ENCODE peak calls at places on chromosome 6, in six cellular contexts. X is NCI-H1105, F is smooth muscle cell of the brain vasculature, N is HS-5, Q is uterus, A is foreskin fibroblast. Y is an unnamed sample.

GRCh38 chr6:129765008-129765407 is 55.0 kb upstream of the ARHGAP18 start:
- DNase-seq in X (no peak), F (no peak), N (no peak), Q (no peak), A (no peak), Y (no peak)

GRCh38 chr6:37314803-37315515 is 38.8 kb upstream of the RNF8 start:
- DNase-seq in X (peak), F (no peak), N (no peak), Q (peak), A (peak), Y (no peak)

GRCh38 chr6:117265425-117266266 is at the start of gene VGLL2:
- DNase-seq in X (peak), F (no peak), N (no peak), Q (no peak), A (peak), Y (peak)

GRCh38 chr6:89360415-89360999 is 8.0 kb upstream of the UBE2J1 start:
- DNase-seq in X (no peak), F (no peak), N (no peak), Q (no peak), A (no peak), Y (no peak)

GRCh38 chr6:153553627-153554026 is 422.5 kb upstream of the RGS17 start:
- DNase-seq in X (no peak), F (no peak), N (no peak), Q (no peak), A (peak), Y (no peak)

GRCh38 chr6:96907498-96907897 is 9.8 kb upstream of the NDUFAF4 start:
- DNase-seq in X (no peak), F (no peak), N (peak), Q (no peak), A (peak), Y (no peak)

GRCh38 chr6:143539723-143540122 is 28.2 kb upstream of the FUCA2 start:
- DNase-seq in X (no peak), F (no peak), N (no peak), Q (no peak), A (no peak), Y (no peak)

GRCh38 chr6:154590770-154591169 is 80.3 kb upstream of the CNKSR3 start:
- DNase-seq in X (peak), F (no peak), N (no peak), Q (no peak), A (no peak), Y (peak)

GRCh38 chr6:16698988-16699868 is 62.0 kb downstream of the ATXN1 start:
- DNase-seq in X (no peak), F (no peak), N (no peak), Q (no peak), A (peak), Y (no peak)

GRCh38 chr6:170132011-170132521 is 158.8 kb downstream of the DLL1 start:
- DNase-seq in X (no peak), F (no peak), N (no peak), Q (peak), A (no peak), Y (no peak)

GRCh38 chr6:161462148-161462547 is 188.3 kb upstream of the AGPAT4 start:
- DNase-seq in X (no peak), F (no peak), N (no peak), Q (no peak), A (no peak), Y (no peak)

GRCh38 chr6:25579484-25579883 is 72.5 kb upstream of the SCGN start:
- DNase-seq in X (no peak), F (no peak), N (no peak), Q (no peak), A (no peak), Y (no peak)

GRCh38 chr6:19664878-19665715 is 172.1 kb upstream of the ID4 start:
- DNase-seq in X (no peak), F (no peak), N (no peak), Q (no peak), A (no peak), Y (no peak)

GRCh38 chr6:41504526-41505021 is 41.6 kb upstream of the FOXP4 start:
- DNase-seq in X (no peak), F (no peak), N (no peak), Q (no peak), A (peak), Y (no peak)

GRCh38 chr6:100099189-100100074 is 105.4 kb upstream of the MCHR2 start:
- DNase-seq in X (peak), F (peak), N (no peak), Q (no peak), A (peak), Y (peak)

GRCh38 chr6:148508401-148509151 is 165.9 kb downstream of the SASH1 start:
- DNase-seq in X (no peak), F (no peak), N (no peak), Q (no peak), A (peak), Y (no peak)

GRCh38 chr6:17494177-17494576 is 100.8 kb downstream of the CAP2 start:
- DNase-seq in X (no peak), F (no peak), N (no peak), Q (no peak), A (no peak), Y (no peak)

GRCh38 chr6:62338477-62338876 is 52.5 kb upstream of the KHDRBS2 start:
- DNase-seq in X (no peak), F (no peak), N (no peak), Q (no peak), A (no peak), Y (no peak)

GRCh38 chr6:37943436-37944058 is 124.0 kb downstream of the ZFAND3 start:
- DNase-seq in X (no peak), F (no peak), N (no peak), Q (no peak), A (no peak), Y (no peak)

GRCh38 chr6:170358496-170358895 is 51.9 kb downstream of the FAM120B start:
- DNase-seq in X (no peak), F (no peak), N (no peak), Q (no peak), A (no peak), Y (no peak)

GRCh38 chr6:70404658-70405057 is 8.7 kb upstream of the FAM135A start:
- DNase-seq in X (no peak), F (no peak), N (no peak), Q (no peak), A (no peak), Y (no peak)

Y was measured in NCI-H774.